ENCODE peak calls at places on chromosomes 2 and 18, in four cellular contexts. K is ovary, E is body of pancreas, G is fibroblast of pulmonary artery. N is an unnamed sample.

GRCh38 chr2:26001743-26002341 is 19.5 kb upstream of the KIF3C start:
- DNase-seq in K (peak; percentile 84), E (peak; percentile 90), G (peak; percentile 71), N (peak; percentile 47)

GRCh38 chr2:70069049-70069448 is 18.2 kb upstream of the PCBP1 start:
- DNase-seq in K (no peak), E (peak; percentile 16), G (no peak), N (no peak)

GRCh38 chr2:71282493-71282892 is 49.1 kb upstream of the ZNF638 start:
- DNase-seq in K (no peak), E (no peak), G (no peak), N (peak; percentile 3)

GRCh38 chr18:50128506-50129271 is 66.3 kb downstream of the MYO5B start:
- DNase-seq in K (no peak), E (peak; percentile 33), G (no peak), N (no peak)

GRCh38 chr18:12862467-12862866 is 21.6 kb downstream of the PTPN2 start:
- DNase-seq in K (no peak), E (peak; percentile 28), G (no peak), N (no peak)

GRCh38 chr2:85221291-85221690 is 88.1 kb downstream of the TCF7L1 start:
- DNase-seq in K (no peak), E (no peak), G (no peak), N (no peak)

GRCh38 chr18:10571537-10571936 is 45.7 kb downstream of the NAPG start:
- DNase-seq in K (no peak), E (no peak), G (no peak), N (no peak)

GRCh38 chr2:148540022-148540421 is 104.5 kb upstream of the EPC2 start:
- DNase-seq in K (no peak), E (no peak), G (no peak), N (no peak)

GRCh38 chr2:101818531-101819451 is 121.3 kb downstream of the MAP4K4 start:
- DNase-seq in K (no peak), E (no peak), G (no peak), N (peak; percentile 69)

GRCh38 chr2:118861242-118861641 is 13.8 kb upstream of the EN1 start:
- DNase-seq in K (no peak), E (no peak), G (no peak), N (no peak)

GRCh38 chr2:237665713-237666143 is 38.3 kb downstream of the LRRFIP1 start:
- DNase-seq in K (no peak), E (no peak), G (no peak), N (peak; percentile 13)

GRCh38 chr2:220966636-220967035 is 605.5 kb downstream of the EPHA4 start:
- DNase-seq in K (no peak), E (no peak), G (peak; percentile 38), N (peak; percentile 64)

GRCh38 chr2:226483745-226484619 is 315.6 kb downstream of the IRS1 start:
- DNase-seq in K (no peak), E (no peak), G (peak; percentile 31), N (peak; percentile 67)

GRCh38 chr2:61707984-61708852 is 145.6 kb downstream of the FAM161A start:
- DNase-seq in K (no peak), E (peak; percentile 74), G (peak; percentile 12), N (peak; percentile 76)

GRCh38 chr18:58785171-58785805 is 79.4 kb upstream of the ZNF532 start:
- DNase-seq in K (peak; percentile 26), E (peak; percentile 43), G (peak; percentile 79), N (peak; percentile 69)

GRCh38 chr18:49224130-49224529 is 236.3 kb downstream of the DYM start:
- DNase-seq in K (no peak), E (no peak), G (no peak), N (no peak)

GRCh38 chr2:152822669-152823068 is 104.2 kb downstream of the ARL6IP6 start:
- DNase-seq in K (no peak), E (no peak), G (peak; percentile 13), N (no peak)

GRCh38 chr18:10145523-10145922 is 231.7 kb downstream of the VAPA start:
- DNase-seq in K (no peak), E (no peak), G (no peak), N (no peak)

GRCh38 chr2:241809383-241810303 is 650 bp downstream of the NEU4 start:
- DNase-seq in K (no peak), E (no peak), G (no peak), N (no peak)

GRCh38 chr18:44128365-44128764 is 552.3 kb upstream of the SETBP1 start:
- DNase-seq in K (no peak), E (no peak), G (peak; percentile 61), N (peak; percentile 31)

GRCh38 chr2:74205113-74205512 is 6.7 kb downstream of the MTHFD2 start:
- DNase-seq in K (no peak), E (no peak), G (no peak), N (no peak)

GRCh38 chr2:127105656-127106456 is 1.1 kb downstream of the BIN1 start:
- DNase-seq in K (peak; percentile 65), E (no peak), G (peak; percentile 59), N (peak; percentile 60)

GRCh38 chr2:217934321-217935131 is 68.3 kb downstream of the TNS1 start:
- DNase-seq in K (no peak), E (peak; percentile 53), G (peak; percentile 91), N (peak; percentile 75)

GRCh38 chr2:80209458-80209857 is 95.1 kb downstream of the LRRTM1 start:
- DNase-seq in K (no peak), E (no peak), G (no peak), N (no peak)

GRCh38 chr2:230778350-230779140 is 65.9 kb downstream of the CAB39 start:
- DNase-seq in K (no peak), E (no peak), G (peak; percentile 59), N (peak; percentile 43)

GRCh38 chr18:52200891-52201663 is 138.9 kb upstream of the DCC start:
- DNase-seq in K (no peak), E (no peak), G (no peak), N (no peak)

GRCh38 chr2:37983719-37984118 is 58.6 kb downstream of the RMDN2 start:
- DNase-seq in K (no peak), E (no peak), G (no peak), N (peak; percentile 8)

GRCh38 chr2:37982847-37983246 is 57.8 kb downstream of the RMDN2 start:
- DNase-seq in K (no peak), E (no peak), G (no peak), N (no peak)

GRCh38 chr2:37984176-37984575 is 59.1 kb downstream of the RMDN2 start:
- DNase-seq in K (no peak), E (no peak), G (no peak), N (no peak)

GRCh38 chr2:37985333-37985732 is 60.2 kb downstream of the RMDN2 start:
- DNase-seq in K (no peak), E (no peak), G (peak; percentile 53), N (peak; percentile 89)

GRCh38 chr2:37984589-37984988 is 59.5 kb downstream of the RMDN2 start:
- DNase-seq in K (no peak), E (no peak), G (peak; percentile 57), N (peak; percentile 67)
- TF ChIP-seq CTCF in K (no peak), E (no peak), G (peak; percentile 27), N (peak; percentile 49)

DNA sequence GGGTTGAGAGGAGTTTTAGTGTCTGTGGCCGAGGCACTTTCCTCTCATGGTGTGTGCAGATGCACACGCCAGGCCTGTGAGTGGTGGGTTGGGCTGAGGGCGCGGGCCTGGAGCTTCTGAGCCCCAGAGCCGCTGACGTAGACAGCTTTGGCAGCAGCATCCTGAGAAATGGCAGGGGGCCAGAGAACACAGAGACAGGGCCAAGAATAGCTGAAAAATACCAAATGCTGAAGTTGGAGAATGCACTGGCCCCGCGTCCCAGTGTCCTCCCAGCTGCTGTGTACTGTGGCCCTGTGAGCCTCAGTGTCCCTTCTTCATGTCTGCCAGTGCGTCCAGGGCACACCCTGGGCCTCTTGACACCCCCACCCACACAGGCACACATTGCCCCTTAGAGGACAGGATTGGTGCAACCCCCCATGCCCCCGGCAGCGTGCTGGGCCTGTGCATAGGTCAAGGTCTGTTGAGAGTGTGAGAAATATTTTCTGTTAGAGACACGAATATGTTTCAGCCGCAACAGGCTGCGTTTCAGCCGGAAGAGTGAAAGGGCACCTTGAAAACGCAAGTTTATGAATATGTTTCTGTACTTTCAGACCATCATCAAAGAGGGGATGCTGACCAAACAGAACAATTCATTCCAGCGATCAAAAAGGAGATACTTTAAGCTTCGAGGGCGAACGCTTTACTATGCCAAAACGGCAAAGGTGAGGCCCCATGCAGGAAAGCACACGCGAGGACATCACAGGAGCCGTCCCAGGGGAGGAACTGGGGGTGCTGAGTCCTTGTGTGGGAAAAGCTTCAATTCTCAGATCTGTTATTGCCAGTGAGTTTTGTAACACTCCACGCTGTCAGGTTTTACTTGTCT is 33.6 kb downstream of the DGKD start:
- DNase-seq in K (peak; percentile 97), E (peak; percentile 89), G (peak; percentile 98), N (peak; percentile 99)
- H3K4me3 ChIP-seq in K (peak overlapping the region; percentile 10), E (no peak overlapping the region), G (no peak overlapping the region), N (peak overlapping the region; percentile 30)

GRCh38 chr2:239113592-239113991 is 265.7 kb downstream of the TWIST2 start:
- DNase-seq in K (no peak), E (no peak), G (no peak), N (no peak)

GRCh38 chr2:239114119-239114581 is 266.3 kb downstream of the TWIST2 start:
- DNase-seq in K (no peak), E (peak; percentile 30), G (peak; percentile 44), N (peak; percentile 48)

GRCh38 chr2:239115616-239116015 is 267.7 kb downstream of the TWIST2 start:
- DNase-seq in K (no peak), E (no peak), G (no peak), N (no peak)

GRCh38 chr2:239113164-239113563 is 265.3 kb downstream of the TWIST2 start:
- DNase-seq in K (peak; percentile 62), E (peak; percentile 34), G (peak; percentile 53), N (peak; percentile 53)

GRCh38 chr2:239114616-239115265 is 266.9 kb downstream of the TWIST2 start:
- DNase-seq in K (no peak), E (no peak), G (peak; percentile 33), N (peak; percentile 27)
- TF ChIP-seq CTCF in K (no peak), E (no peak), G (no peak), N (no peak)

DNA sequence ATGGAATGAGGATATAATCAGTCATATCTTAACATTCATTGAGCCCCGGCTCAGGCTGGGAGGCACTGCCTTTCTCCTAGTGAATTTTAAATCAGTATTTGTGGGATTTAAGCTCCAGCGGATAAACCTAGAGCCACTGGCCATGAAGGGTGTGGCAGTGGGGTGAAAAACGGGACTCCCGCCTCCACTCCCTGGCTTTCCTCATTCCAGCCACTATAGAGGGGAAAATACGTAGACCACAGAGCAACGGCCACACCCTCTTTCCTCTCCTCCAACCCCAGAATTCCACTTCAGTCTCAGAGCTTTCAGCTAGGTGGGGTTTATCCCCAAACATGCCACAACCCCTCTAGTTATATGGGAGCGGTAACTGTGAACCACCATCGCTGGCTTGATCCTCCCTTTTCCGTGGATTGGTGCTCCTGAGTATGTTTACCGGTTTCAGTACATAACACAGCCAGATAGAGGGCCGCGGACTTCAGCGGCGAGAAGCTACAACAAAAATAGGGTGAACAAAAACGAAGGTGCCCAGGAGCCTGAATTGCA is 70.6 kb upstream of the ITGB6 start:
- DNase-seq in K (peak; percentile 41), E (no peak), G (no peak), N (no peak)
- H3K4me3 ChIP-seq in K (peak overlapping the region; percentile 46), E (no peak overlapping the region), G (peak overlapping the region; percentile 40), N (no peak overlapping the region)

DNA sequence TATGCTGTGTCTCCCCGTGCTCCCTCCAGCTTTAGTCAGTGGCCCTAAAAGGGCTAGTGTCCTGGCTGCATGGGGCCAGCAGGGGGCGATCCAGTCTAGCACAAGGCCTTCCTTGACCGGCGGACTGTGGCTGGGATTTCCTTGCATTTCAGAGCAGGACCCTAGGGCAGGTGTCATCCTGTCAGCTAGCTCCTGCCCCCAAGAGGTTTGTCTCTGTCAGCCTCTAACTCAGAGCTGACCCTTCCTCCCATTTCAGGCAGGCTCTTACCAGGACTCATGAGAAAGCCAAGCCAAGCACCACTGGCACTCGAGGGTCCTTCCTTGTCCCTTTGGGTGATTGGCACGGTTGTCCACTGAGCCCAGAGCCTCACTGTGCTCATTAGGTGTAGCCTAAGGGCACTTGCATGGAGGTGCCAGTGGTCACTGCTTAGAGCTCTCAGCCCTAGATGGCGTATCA is 140.3 kb downstream of the RPIA start:
- DNase-seq in K (no peak), E (peak; percentile 42), G (peak; percentile 56), N (peak; percentile 81)
- TF ChIP-seq CTCF in K (no peak), E (peak; percentile 56), G (peak; percentile 77), N (peak; percentile 97)

GRCh38 chr2:176637134-176637496 is 367.9 kb downstream of the MTX2 start:
- DNase-seq in K (no peak), E (no peak), G (no peak), N (no peak)
- H3K4me3 ChIP-seq in K (peak overlapping the region; percentile 59), E (no peak overlapping the region), G (peak overlapping the region; percentile 64), N (peak overlapping the region; percentile 64)

N was measured in choroid plexus epithelial cell.